ENCODE peak calls at places on chromosome 6, in five cellular contexts. L is GM23248, W is small intestine, T is kidney, B is endodermal cell. K is an unnamed sample. For H3K9me3 and H3K36me3, the result is how much of the 10 kb centered on the place peaks cover.

GRCh38 chr6:149264629-149265028 is 52.9 kb upstream of the TAB2 start:
- DNase-seq in L (no peak), W (no peak), T (no peak), B (no peak), K (no peak)

GRCh38 chr6:6969761-6970223 is 138.0 kb upstream of the RREB1 start:
- DNase-seq in L (no peak), W (peak), T (peak), B (peak), K (no peak)

GRCh38 chr6:708237-708598 is 15.3 kb upstream of the EXOC2 start:
- DNase-seq in L (no peak), W (no peak), T (no peak), B (no peak), K (no peak)

GRCh38 chr6:131398176-131398575 is 174.8 kb upstream of the ARG1 start:
- DNase-seq in L (no peak), W (no peak), T (no peak), B (no peak), K (peak)

GRCh38 chr6:121437861-121438651 is 2.6 kb downstream of the GJA1 start:
- DNase-seq in L (peak), W (peak), T (no peak), B (peak), K (peak)

GRCh38 chr6:71404145-71404966 is 115.7 kb downstream of the OGFRL1 start:
- DNase-seq in L (peak), W (peak), T (no peak), B (no peak), K (no peak)

GRCh38 chr6:64932486-64932885 is 774.5 kb downstream of the EYS start:
- DNase-seq in L (no peak), W (no peak), T (no peak), B (no peak), K (no peak)

GRCh38 chr6:3665608-3666007 is 85.9 kb downstream of the PXDC1 start:
- DNase-seq in L (no peak), W (no peak), T (no peak), B (no peak), K (peak)

GRCh38 chr6:16069222-16069621 is 59.7 kb upstream of the MYLIP start:
- DNase-seq in L (no peak), W (no peak), T (no peak), B (no peak), K (no peak)

GRCh38 chr6:42409582-42409981 is 42.1 kb downstream of the TRERF1 start:
- DNase-seq in L (no peak), W (no peak), T (no peak), B (no peak), K (no peak)

GRCh38 chr6:52503344-52503747 is 73.5 kb downstream of the TRAM2 start:
- DNase-seq in L (peak), W (no peak), T (peak), B (peak), K (peak)

GRCh38 chr6:138652824-138653223 is 120.7 kb upstream of the CCDC28A start:
- DNase-seq in L (no peak), W (no peak), T (no peak), B (no peak), K (no peak)

GRCh38 chr6:155200012-155200411 is 63.8 kb upstream of the CLDN20 start:
- DNase-seq in L (no peak), W (no peak), T (no peak), B (no peak), K (no peak)

GRCh38 chr6:151963001-151963400 is 155.5 kb downstream of the ESR1 start:
- DNase-seq in L (peak), W (no peak), T (no peak), B (no peak), K (no peak)

GRCh38 chr6:147769496-147770087 is 261.1 kb downstream of the SAMD5 start:
- DNase-seq in L (no peak), W (no peak), T (no peak), B (no peak), K (no peak)

GRCh38 chr6:14758421-14759043 is 487.3 kb upstream of the JARID2 start:
- DNase-seq in L (peak), W (peak), T (no peak), B (no peak), K (no peak)

GRCh38 chr6:46684771-46685170 is 2.9 kb upstream of the TDRD6 start:
- DNase-seq in L (peak), W (no peak), T (no peak), B (no peak), K (no peak)

GRCh38 chr6:43708857-43709653 is 21.5 kb upstream of the MRPS18A start:
- DNase-seq in L (peak), W (no peak), T (peak), B (peak), K (no peak)

GRCh38 chr6:44166591-44167184 is 8.1 kb downstream of the CAPN11 start:
- DNase-seq in L (no peak), W (no peak), T (no peak), B (peak), K (no peak)

GRCh38 chr6:124795879-124796838 is 166.1 kb upstream of the RNF217 start:
- DNase-seq in L (peak), W (no peak), T (no peak), B (peak), K (no peak)

GRCh38 chr6:79520534-79520933 is 16.7 kb downstream of the LCA5 start:
- DNase-seq in L (peak), W (no peak), T (no peak), B (no peak), K (no peak)

GRCh38 chr6:85483041-85483700 is 33.3 kb downstream of the NT5E start:
- DNase-seq in L (peak), W (peak), T (peak), B (peak), K (peak)

GRCh38 chr6:56671160-56671559 is 28.5 kb upstream of the DST start:
- DNase-seq in L (no peak), W (peak), T (no peak), B (no peak), K (no peak)

GRCh38 chr6:150865406-150866146 is at the start of gene MTHFD1L:
- DNase-seq in L (peak), W (peak), T (peak), B (peak), K (peak)

GRCh38 chr6:113762611-113763010 is 94.5 kb upstream of the MARCKS start:
- DNase-seq in L (no peak), W (no peak), T (no peak), B (no peak), K (no peak)

GRCh38 chr6:143501851-143502250 is 9.7 kb downstream of the FUCA2 start:
- DNase-seq in L (peak), W (no peak), T (no peak), B (no peak), K (no peak)

GRCh38 chr6:35400901-35401311 is 51.2 kb upstream of the FANCE start:
- DNase-seq in L (peak), W (peak), T (no peak), B (no peak), K (no peak)

GRCh38 chr6:140957334-140957733 is 1175.4 kb upstream of the GJE1 start:
- DNase-seq in L (no peak), W (peak), T (no peak), B (no peak), K (no peak)

GRCh38 chr6:89281779-89282246 is 33.3 kb downstream of the GABRR2 start:
- DNase-seq in L (peak), W (peak), T (no peak), B (peak), K (no peak)

GRCh38 chr6:131258816-131259476 is 123.7 kb downstream of the AKAP7 start:
- DNase-seq in L (no peak), W (no peak), T (peak), B (peak), K (no peak)

GRCh38 chr6:89925826-89926225 is 31.6 kb downstream of the GJA10 start:
- DNase-seq in L (peak), W (no peak), T (no peak), B (no peak), K (no peak)

GRCh38 chr6:10429638-10430427 is 15.0 kb upstream of the TFAP2A start:
- DNase-seq in L (peak), W (peak), T (no peak), B (peak), K (peak)

GRCh38 chr6:98828991-98829411 is 5.4 kb upstream of the POU3F2 start:
- DNase-seq in L (no peak), W (no peak), T (no peak), B (peak), K (no peak)

GRCh38 chr6:18248698-18249097 is 15.6 kb downstream of the DEK start:
- DNase-seq in L (no peak), W (no peak), T (no peak), B (no peak), K (no peak)

GRCh38 chr6:7058250-7058923 is 49.4 kb upstream of the RREB1 start:
- DNase-seq in L (peak), W (peak), T (no peak), B (no peak), K (peak)

GRCh38 chr6:30282522-30282921 is 44.2 kb upstream of the TRIM39 start:
- DNase-seq in L (no peak), W (no peak), T (no peak), B (no peak), K (no peak)
- H3K9me3 ChIP-seq in L (under half), W (under half), T (under half), B (half or more), K (under half)

DNA sequence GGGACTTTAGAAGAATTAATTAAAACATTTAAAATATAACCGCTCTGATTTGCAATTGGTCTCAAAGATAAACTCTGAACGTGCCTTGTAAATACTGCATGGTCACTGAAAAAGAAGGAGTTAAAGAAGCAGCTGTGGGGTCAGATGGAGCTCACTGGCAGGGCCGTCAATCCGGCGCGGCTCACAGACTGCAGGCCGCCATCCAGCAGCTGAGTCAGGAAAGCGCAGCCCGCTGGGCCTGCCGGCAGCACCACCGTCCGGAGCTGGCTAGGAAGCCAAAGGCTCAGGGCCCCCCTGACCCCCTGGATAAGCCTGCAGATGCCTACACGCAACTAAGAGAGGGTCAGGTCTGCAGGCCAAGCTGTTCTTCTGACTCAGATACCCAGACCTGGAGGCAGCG is 54.2 kb upstream of the FRMD1 start:
- DNase-seq in L (peak), W (no peak), T (peak), B (peak), K (no peak)
- H3K4me3 ChIP-seq in L (peak), W (no peak), T (peak), B (no peak), K (no peak)

DNA sequence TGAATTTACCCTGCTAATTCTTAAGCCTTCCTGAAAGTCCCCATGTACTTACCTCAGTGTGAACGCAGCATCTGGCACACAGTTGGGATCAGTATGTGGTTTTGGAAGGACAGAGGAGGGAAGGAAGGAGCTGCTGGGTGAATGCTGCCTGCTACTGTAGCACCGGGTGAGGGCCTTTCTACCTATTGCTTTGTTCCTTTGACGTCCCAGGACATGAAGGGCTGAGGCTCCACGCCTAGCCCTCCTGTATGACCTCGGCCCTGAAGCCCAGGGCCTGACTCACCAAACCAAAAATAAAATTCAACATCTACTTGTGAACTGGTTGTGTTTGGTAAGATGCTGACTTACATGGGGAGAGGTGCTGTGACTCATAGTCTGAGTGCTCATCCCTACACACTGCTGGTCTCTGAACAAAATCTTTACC is 51.1 kb downstream of the ARID1B start:
- DNase-seq in L (peak), W (no peak), T (no peak), B (no peak), K (peak)
- H3K36me3 ChIP-seq in L (under half), W (under half), T (under half), B (under half), K (under half)

DNA sequence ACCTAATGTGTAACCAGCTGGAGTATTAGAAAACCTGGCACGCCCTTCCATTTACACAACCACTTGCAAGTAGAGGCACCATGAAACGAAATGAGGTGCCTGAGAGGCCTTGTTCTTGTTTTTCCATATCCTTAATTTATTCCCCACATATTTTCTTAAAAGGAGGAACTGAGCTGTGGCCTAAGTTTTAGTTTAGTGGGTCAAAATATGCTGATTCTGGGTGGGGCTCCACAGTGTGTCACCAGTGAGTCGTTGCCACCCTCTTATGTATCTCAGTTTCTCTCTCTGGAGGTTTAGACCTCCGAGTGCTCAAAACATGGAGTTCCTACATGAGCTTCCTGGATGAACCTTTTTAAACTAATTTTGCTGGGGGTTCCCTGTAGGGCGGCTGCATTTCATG is 17.3 kb upstream of the IL22RA2 start:
- DNase-seq in L (no peak), W (no peak), T (no peak), B (no peak), K (no peak)
- H3K9me3 ChIP-seq in L (under half), W (under half), T (under half), B (under half), K (under half)

DNA sequence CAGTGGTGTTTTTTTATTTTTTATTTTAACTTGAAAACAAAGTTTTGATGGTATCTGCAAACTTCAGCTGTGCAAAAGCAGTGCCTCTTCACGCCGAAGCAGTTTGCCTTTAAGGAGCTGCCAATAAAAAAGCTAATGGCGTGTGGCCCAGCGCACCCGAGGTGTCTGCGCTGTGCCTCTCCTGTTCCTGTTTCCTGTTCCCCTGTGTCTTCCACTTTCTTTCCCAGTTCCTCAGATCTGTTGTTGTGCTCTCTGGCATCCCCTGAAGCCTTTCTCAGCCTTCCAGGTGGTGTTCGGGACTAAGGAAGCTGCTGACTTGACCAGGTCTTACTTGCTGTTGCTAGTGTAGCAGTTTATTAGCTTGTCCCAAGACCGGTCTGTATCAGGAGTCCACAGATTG is 178.5 kb downstream of the TMEM242 start:
- DNase-seq in L (no peak), W (no peak), T (no peak), B (no peak), K (no peak)
- H3K4me3 ChIP-seq in L (no peak), W (no peak), T (no peak), B (no peak), K (no peak)

DNA sequence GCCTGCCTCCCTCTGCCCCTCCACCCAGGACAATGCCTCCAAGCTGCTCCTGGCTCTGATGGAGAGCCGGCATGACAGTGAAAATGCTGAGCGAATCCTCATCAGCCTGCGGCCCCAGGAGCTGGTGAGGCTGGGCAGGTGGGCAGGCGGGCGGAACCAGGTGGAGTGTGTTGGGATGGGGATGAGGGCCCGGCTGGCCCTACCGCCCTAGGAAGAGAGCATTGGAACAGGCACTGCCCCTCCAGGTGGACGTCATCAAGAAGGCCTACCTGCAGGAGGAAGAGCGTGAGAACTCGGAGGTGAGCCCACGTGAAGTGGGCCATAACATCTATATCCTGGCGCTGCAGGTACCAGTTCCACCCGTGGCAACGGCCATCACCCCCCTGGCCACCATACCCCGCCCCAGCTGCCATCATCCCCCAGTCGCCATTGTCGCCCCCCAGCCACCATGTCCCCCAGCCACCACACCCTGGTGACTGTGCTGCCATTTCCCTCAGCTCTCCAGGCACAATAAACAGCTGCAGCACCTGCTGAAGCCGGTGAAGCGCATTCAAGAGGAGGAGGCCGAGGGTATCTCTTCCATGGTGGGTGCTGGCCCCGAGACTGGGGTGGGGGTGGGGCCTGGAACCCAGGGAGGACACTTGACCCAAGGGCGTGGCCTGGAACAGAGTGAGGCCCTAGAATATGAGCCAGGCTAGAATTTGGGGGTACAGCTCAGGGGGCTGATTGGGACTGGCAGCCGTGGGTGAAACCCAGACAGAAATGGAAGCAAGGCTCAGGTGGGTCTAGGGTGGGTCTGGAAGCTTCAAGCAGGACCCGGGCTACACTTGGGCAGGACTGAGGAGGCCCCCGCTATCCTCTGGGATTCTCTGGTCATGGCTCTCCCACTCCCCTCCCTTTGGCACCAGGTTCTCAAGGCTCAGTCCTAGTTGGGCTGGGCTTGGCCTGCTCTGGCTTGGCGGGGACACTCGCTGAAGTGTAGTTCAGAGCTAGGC is 24.2 kb downstream of the UQCC2 start:
- DNase-seq in L (no peak), W (no peak), T (peak), B (no peak), K (no peak)
- H3K36me3 ChIP-seq in L (under half), W (half or more), T (under half), B (under half), K (half or more)

GRCh38 chr6:168713013-168713412 is 272.0 kb downstream of the SMOC2 start:
- DNase-seq in L (no peak), W (no peak), T (no peak), B (no peak), K (no peak)

GRCh38 chr6:168711666-168712300 is 270.8 kb downstream of the SMOC2 start:
- DNase-seq in L (no peak), W (no peak), T (no peak), B (no peak), K (no peak)

GRCh38 chr6:168715643-168716481 is 274.9 kb downstream of the SMOC2 start:
- DNase-seq in L (peak), W (no peak), T (no peak), B (no peak), K (no peak)

GRCh38 chr6:168714547-168715260 is 273.7 kb downstream of the SMOC2 start:
- DNase-seq in L (no peak), W (no peak), T (no peak), B (no peak), K (no peak)

DNA sequence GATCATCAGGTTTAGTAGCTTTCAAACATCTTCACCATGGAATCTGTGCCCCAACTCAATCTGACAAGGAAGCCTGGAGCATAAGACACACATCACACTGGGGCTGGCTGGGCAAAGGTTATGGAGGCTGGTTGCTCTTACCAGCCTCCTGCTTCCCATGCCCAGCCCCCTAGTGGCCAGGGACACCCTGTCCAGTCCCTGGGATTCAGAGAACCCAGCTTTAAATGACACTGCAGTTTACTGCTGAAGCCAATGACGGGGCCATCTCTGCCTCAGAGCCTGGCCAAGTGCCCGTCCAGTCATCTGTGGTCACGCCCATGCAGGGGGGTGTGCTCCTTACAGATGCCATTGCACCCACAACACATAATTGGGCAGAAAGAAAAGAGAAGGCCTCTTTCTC is 272.9 kb downstream of the SMOC2 start:
- DNase-seq in L (peak), W (peak), T (no peak), B (peak), K (no peak)
- H3K9me3 ChIP-seq in L (under half), W (under half), T (under half), B (under half), K (under half)

GRCh38 chr6:139940741-139941712 is 566.6 kb upstream of the CITED2 start:
- DNase-seq in L (no peak), W (no peak), T (no peak), B (no peak), K (no peak)
- H3K4me3 ChIP-seq in L (no peak), W (no peak), T (no peak), B (no peak), K (no peak)

K was measured in SJSA1.